ENCODE peak calls at places on chromosomes 4 and X, in eight cellular contexts. One of them, this sample, is unnamed. For H3K4me1, the result is how much of the 10 kb centered on the place peaks cover.

GRCh38 chr4:153668647-153669046 is 15.4 kb upstream of the TLR2 start:
- DNase-seq in Peyer's patch: no peak
- DNase-seq in heart right ventricle: no peak
- DNase-seq in naive thymus-derived CD4-positive, alpha-beta T cell: no peak
- DNase-seq in esophagus squamous epithelium: no peak
- DNase-seq in effector memory CD4-positive, alpha-beta T cell: no peak
- DNase-seq in mesendoderm: no peak
- DNase-seq in suprapubic skin: no peak
- DNase-seq in this sample: no peak

GRCh38 chr4:74042681-74043080 is 4.2 kb upstream of the CXCL3 start:
- DNase-seq in Peyer's patch: peak
- DNase-seq in heart right ventricle: no peak
- DNase-seq in naive thymus-derived CD4-positive, alpha-beta T cell: no peak
- DNase-seq in esophagus squamous epithelium: no peak
- DNase-seq in effector memory CD4-positive, alpha-beta T cell: no peak
- DNase-seq in mesendoderm: peak
- DNase-seq in suprapubic skin: no peak
- DNase-seq in this sample: no peak

GRCh38 chrX:80335062-80335830 is 85.0 kb upstream of the TENT5D start:
- DNase-seq in Peyer's patch: peak
- DNase-seq in heart right ventricle: no peak
- DNase-seq in naive thymus-derived CD4-positive, alpha-beta T cell: no peak
- DNase-seq in esophagus squamous epithelium: no peak
- DNase-seq in effector memory CD4-positive, alpha-beta T cell: no peak
- DNase-seq in mesendoderm: peak
- DNase-seq in suprapubic skin: no peak
- DNase-seq in this sample: no peak

GRCh38 chr4:16710198-16710597 is 188.2 kb downstream of the LDB2 start:
- DNase-seq in Peyer's patch: no peak
- DNase-seq in heart right ventricle: no peak
- DNase-seq in naive thymus-derived CD4-positive, alpha-beta T cell: no peak
- DNase-seq in esophagus squamous epithelium: no peak
- DNase-seq in effector memory CD4-positive, alpha-beta T cell: no peak
- DNase-seq in mesendoderm: no peak
- DNase-seq in suprapubic skin: no peak
- DNase-seq in this sample: no peak

GRCh38 chrX:105314468-105314867 is 94.0 kb upstream of the TEX13A start:
- DNase-seq in Peyer's patch: no peak
- DNase-seq in heart right ventricle: no peak
- DNase-seq in naive thymus-derived CD4-positive, alpha-beta T cell: no peak
- DNase-seq in esophagus squamous epithelium: no peak
- DNase-seq in effector memory CD4-positive, alpha-beta T cell: no peak
- DNase-seq in mesendoderm: no peak
- DNase-seq in suprapubic skin: no peak
- DNase-seq in this sample: no peak

GRCh38 chrX:11704725-11705495 is 39.2 kb upstream of the ARHGAP6 start:
- DNase-seq in Peyer's patch: no peak
- DNase-seq in heart right ventricle: no peak
- DNase-seq in naive thymus-derived CD4-positive, alpha-beta T cell: no peak
- DNase-seq in esophagus squamous epithelium: no peak
- DNase-seq in effector memory CD4-positive, alpha-beta T cell: no peak
- DNase-seq in mesendoderm: peak
- DNase-seq in suprapubic skin: no peak
- DNase-seq in this sample: no peak

GRCh38 chr4:139641218-139641617 is 24.4 kb upstream of the MGST2 start:
- DNase-seq in Peyer's patch: no peak
- DNase-seq in heart right ventricle: no peak
- DNase-seq in naive thymus-derived CD4-positive, alpha-beta T cell: no peak
- DNase-seq in esophagus squamous epithelium: no peak
- DNase-seq in effector memory CD4-positive, alpha-beta T cell: no peak
- DNase-seq in mesendoderm: peak
- DNase-seq in suprapubic skin: no peak
- DNase-seq in this sample: no peak

GRCh38 chr4:53010320-53010719 is 148.2 kb downstream of the RASL11B start:
- DNase-seq in Peyer's patch: peak
- DNase-seq in heart right ventricle: no peak
- DNase-seq in naive thymus-derived CD4-positive, alpha-beta T cell: no peak
- DNase-seq in esophagus squamous epithelium: no peak
- DNase-seq in effector memory CD4-positive, alpha-beta T cell: no peak
- DNase-seq in mesendoderm: no peak
- DNase-seq in suprapubic skin: no peak
- DNase-seq in this sample: no peak

GRCh38 chr4:83316459-83317170 is 18.0 kb downstream of the HPSE start:
- DNase-seq in Peyer's patch: no peak
- DNase-seq in heart right ventricle: no peak
- DNase-seq in naive thymus-derived CD4-positive, alpha-beta T cell: no peak
- DNase-seq in esophagus squamous epithelium: no peak
- DNase-seq in effector memory CD4-positive, alpha-beta T cell: no peak
- DNase-seq in mesendoderm: no peak
- DNase-seq in suprapubic skin: no peak
- DNase-seq in this sample: no peak

GRCh38 chr4:174764105-174764729 is 64.8 kb downstream of the GLRA3 start:
- DNase-seq in Peyer's patch: no peak
- DNase-seq in heart right ventricle: no peak
- DNase-seq in naive thymus-derived CD4-positive, alpha-beta T cell: no peak
- DNase-seq in esophagus squamous epithelium: no peak
- DNase-seq in effector memory CD4-positive, alpha-beta T cell: no peak
- DNase-seq in mesendoderm: peak
- DNase-seq in suprapubic skin: no peak
- DNase-seq in this sample: no peak

GRCh38 chr4:143302526-143302925 is 34.1 kb upstream of the GAB1 start:
- DNase-seq in Peyer's patch: no peak
- DNase-seq in heart right ventricle: no peak
- DNase-seq in naive thymus-derived CD4-positive, alpha-beta T cell: no peak
- DNase-seq in esophagus squamous epithelium: no peak
- DNase-seq in effector memory CD4-positive, alpha-beta T cell: no peak
- DNase-seq in mesendoderm: peak
- DNase-seq in suprapubic skin: no peak
- DNase-seq in this sample: no peak

GRCh38 chr4:183337349-183337748 is 15.1 kb upstream of the CLDN24 start:
- DNase-seq in Peyer's patch: no peak
- DNase-seq in heart right ventricle: no peak
- DNase-seq in naive thymus-derived CD4-positive, alpha-beta T cell: no peak
- DNase-seq in esophagus squamous epithelium: no peak
- DNase-seq in effector memory CD4-positive, alpha-beta T cell: no peak
- DNase-seq in mesendoderm: no peak
- DNase-seq in suprapubic skin: no peak
- DNase-seq in this sample: no peak

DNA sequence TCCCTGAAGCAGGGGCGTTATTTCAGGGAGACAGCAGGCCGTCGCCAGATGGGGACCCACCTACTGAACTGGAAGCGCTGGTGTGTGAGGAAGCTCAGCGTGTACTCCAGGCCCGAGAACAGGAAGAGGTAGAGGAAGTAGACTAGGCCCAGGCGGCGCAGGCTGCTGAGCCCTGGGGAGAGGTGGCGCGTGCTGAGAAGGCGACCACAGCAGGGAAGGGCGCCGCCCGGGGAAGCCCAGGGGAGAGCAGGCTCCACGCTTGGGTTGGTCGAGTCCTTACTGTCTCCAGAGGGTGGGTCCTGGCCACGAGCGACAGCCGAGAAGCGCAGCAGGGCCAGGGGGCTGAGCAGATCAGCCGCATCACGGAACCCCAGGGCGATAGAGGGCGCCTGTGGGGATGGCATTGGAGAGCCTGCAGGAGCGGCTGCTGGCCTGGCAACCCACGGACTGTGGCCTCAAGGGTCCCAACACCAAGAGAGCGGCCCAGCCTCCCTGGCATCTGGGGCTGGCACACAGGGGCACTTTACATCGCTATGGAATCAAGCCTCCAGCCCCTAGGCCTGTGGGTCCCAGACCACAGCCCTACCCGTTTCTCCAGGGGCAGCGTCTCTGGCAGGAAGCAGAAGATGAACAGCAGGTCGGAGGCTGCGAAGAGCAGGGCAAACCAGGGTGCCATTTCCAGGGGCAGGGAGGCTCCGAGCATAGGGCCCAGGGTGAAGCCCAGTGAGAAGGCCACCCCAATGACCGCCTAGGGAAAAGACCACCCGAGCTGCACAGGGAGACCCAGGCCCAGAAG is 31.2 kb downstream of the NOP14 start:
- DNase-seq in Peyer's patch: peak
- DNase-seq in heart right ventricle: peak
- DNase-seq in naive thymus-derived CD4-positive, alpha-beta T cell: peak
- DNase-seq in esophagus squamous epithelium: peak
- DNase-seq in effector memory CD4-positive, alpha-beta T cell: peak
- DNase-seq in mesendoderm: no peak
- DNase-seq in suprapubic skin: peak
- DNase-seq in this sample: peak
- H3K4me1 ChIP-seq in Peyer's patch: under half
- H3K4me1 ChIP-seq in heart right ventricle: half or more
- H3K4me1 ChIP-seq in naive thymus-derived CD4-positive, alpha-beta T cell: under half
- H3K4me1 ChIP-seq in esophagus squamous epithelium: under half
- H3K4me1 ChIP-seq in effector memory CD4-positive, alpha-beta T cell: half or more
- H3K4me1 ChIP-seq in mesendoderm: under half
- H3K4me1 ChIP-seq in suprapubic skin: half or more
- H3K4me1 ChIP-seq in this sample: under half

GRCh38 chr4:2413821-2414610 is 4.4 kb downstream of the ZFYVE28 start:
- DNase-seq in Peyer's patch: peak
- DNase-seq in heart right ventricle: no peak
- DNase-seq in naive thymus-derived CD4-positive, alpha-beta T cell: no peak
- DNase-seq in esophagus squamous epithelium: no peak
- DNase-seq in effector memory CD4-positive, alpha-beta T cell: no peak
- DNase-seq in mesendoderm: peak
- DNase-seq in suprapubic skin: peak
- DNase-seq in this sample: no peak

GRCh38 chr4:2417196-2417764 is 1.2 kb downstream of the ZFYVE28 start:
- DNase-seq in Peyer's patch: no peak
- DNase-seq in heart right ventricle: no peak
- DNase-seq in naive thymus-derived CD4-positive, alpha-beta T cell: no peak
- DNase-seq in esophagus squamous epithelium: no peak
- DNase-seq in effector memory CD4-positive, alpha-beta T cell: no peak
- DNase-seq in mesendoderm: no peak
- DNase-seq in suprapubic skin: no peak
- DNase-seq in this sample: no peak

GRCh38 chr4:2416564-2417195 is 1.8 kb downstream of the ZFYVE28 start:
- DNase-seq in Peyer's patch: peak
- DNase-seq in heart right ventricle: no peak
- DNase-seq in naive thymus-derived CD4-positive, alpha-beta T cell: no peak
- DNase-seq in esophagus squamous epithelium: no peak
- DNase-seq in effector memory CD4-positive, alpha-beta T cell: no peak
- DNase-seq in mesendoderm: peak
- DNase-seq in suprapubic skin: no peak
- DNase-seq in this sample: no peak

GRCh38 chr4:2415881-2416563 is 2.4 kb downstream of the ZFYVE28 start:
- DNase-seq in Peyer's patch: no peak
- DNase-seq in heart right ventricle: no peak
- DNase-seq in naive thymus-derived CD4-positive, alpha-beta T cell: no peak
- DNase-seq in esophagus squamous epithelium: no peak
- DNase-seq in effector memory CD4-positive, alpha-beta T cell: no peak
- DNase-seq in mesendoderm: no peak
- DNase-seq in suprapubic skin: no peak
- DNase-seq in this sample: no peak

DNA sequence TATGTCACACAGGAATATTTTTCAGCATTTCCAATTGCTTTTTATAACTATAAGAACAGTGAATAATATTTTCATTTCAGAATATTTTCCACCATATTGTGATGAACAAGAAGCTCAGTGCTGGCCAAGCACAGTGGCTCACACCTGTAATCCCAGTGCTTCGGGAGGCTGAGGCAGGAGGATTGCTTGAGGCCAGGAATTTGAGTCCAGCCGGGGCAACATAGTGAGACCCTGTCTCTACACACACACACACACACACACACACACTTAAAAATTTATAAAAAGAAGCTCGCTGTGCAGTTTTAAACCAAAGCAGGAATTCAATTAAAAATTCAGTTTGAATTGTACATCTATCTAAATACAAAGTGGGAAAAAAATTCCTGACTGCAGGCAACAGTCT is 3.2 kb downstream of the ZFYVE28 start:
- DNase-seq in Peyer's patch: no peak
- DNase-seq in heart right ventricle: no peak
- DNase-seq in naive thymus-derived CD4-positive, alpha-beta T cell: no peak
- DNase-seq in esophagus squamous epithelium: no peak
- DNase-seq in effector memory CD4-positive, alpha-beta T cell: no peak
- DNase-seq in mesendoderm: no peak
- DNase-seq in suprapubic skin: no peak
- DNase-seq in this sample: no peak
- H3K4me1 ChIP-seq in Peyer's patch: half or more
- H3K4me1 ChIP-seq in heart right ventricle: half or more
- H3K4me1 ChIP-seq in naive thymus-derived CD4-positive, alpha-beta T cell: under half
- H3K4me1 ChIP-seq in esophagus squamous epithelium: under half
- H3K4me1 ChIP-seq in effector memory CD4-positive, alpha-beta T cell: half or more
- H3K4me1 ChIP-seq in mesendoderm: under half
- H3K4me1 ChIP-seq in suprapubic skin: half or more
- H3K4me1 ChIP-seq in this sample: under half

GRCh38 chrX:15245896-15246295 is 24.0 kb downstream of the ASB9 start:
- DNase-seq in Peyer's patch: no peak
- DNase-seq in heart right ventricle: no peak
- DNase-seq in naive thymus-derived CD4-positive, alpha-beta T cell: no peak
- DNase-seq in esophagus squamous epithelium: no peak
- DNase-seq in effector memory CD4-positive, alpha-beta T cell: no peak
- DNase-seq in mesendoderm: peak
- DNase-seq in suprapubic skin: no peak
- DNase-seq in this sample: no peak
- H3K4me1 ChIP-seq in Peyer's patch: under half
- H3K4me1 ChIP-seq in heart right ventricle: under half
- H3K4me1 ChIP-seq in naive thymus-derived CD4-positive, alpha-beta T cell: under half
- H3K4me1 ChIP-seq in esophagus squamous epithelium: under half
- H3K4me1 ChIP-seq in effector memory CD4-positive, alpha-beta T cell: under half
- H3K4me1 ChIP-seq in mesendoderm: under half
- H3K4me1 ChIP-seq in suprapubic skin: under half
- H3K4me1 ChIP-seq in this sample: under half

DNA sequence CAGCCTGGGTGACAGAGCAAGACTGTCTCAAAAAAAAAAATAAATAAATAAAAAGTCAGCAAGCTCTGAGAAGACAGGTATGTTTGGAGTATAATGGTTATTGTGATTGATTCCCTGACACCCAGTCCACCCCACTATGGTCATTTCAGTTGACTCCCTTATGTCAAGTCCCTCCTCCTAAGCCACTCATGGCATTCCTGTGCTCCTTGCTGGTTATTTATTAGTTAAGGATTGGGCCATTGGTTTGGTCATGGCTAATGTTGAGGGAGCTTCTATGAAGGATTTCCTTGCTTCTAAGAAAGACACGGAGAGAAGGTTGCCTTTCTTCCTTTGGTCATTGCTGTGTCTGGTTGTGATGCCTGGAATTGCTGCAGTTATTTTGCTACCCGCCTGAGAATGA is 140.1 kb downstream of the UCHL1 start:
- DNase-seq in Peyer's patch: no peak
- DNase-seq in heart right ventricle: no peak
- DNase-seq in naive thymus-derived CD4-positive, alpha-beta T cell: no peak
- DNase-seq in esophagus squamous epithelium: no peak
- DNase-seq in effector memory CD4-positive, alpha-beta T cell: no peak
- DNase-seq in mesendoderm: no peak
- DNase-seq in suprapubic skin: no peak
- DNase-seq in this sample: no peak
- H3K4me1 ChIP-seq in Peyer's patch: under half
- H3K4me1 ChIP-seq in heart right ventricle: half or more
- H3K4me1 ChIP-seq in naive thymus-derived CD4-positive, alpha-beta T cell: under half
- H3K4me1 ChIP-seq in esophagus squamous epithelium: under half
- H3K4me1 ChIP-seq in effector memory CD4-positive, alpha-beta T cell: under half
- H3K4me1 ChIP-seq in mesendoderm: under half
- H3K4me1 ChIP-seq in suprapubic skin: under half
- H3K4me1 ChIP-seq in this sample: under half

This sample was measured in thoracic aorta.